ENCODE peak calls at places on chromosomes 6 and 20, in five cellular contexts. S is fibroblast of lung; L is CD8-positive, alpha-beta memory T cell; V is CD8-positive, alpha-beta T cell; J is tibial artery. C is an unnamed sample. For H3K4me1, the result is how much of the 10 kb centered on the place peaks cover.

GRCh38 chr6:53999088-53999755 is 112.0 kb upstream of the MLIP start:
- DNase-seq in S (no peak), V (no peak), J (no peak), L (no peak), C (no peak)

GRCh38 chr6:144064402-144064830 is 31.0 kb downstream of the SF3B5 start:
- DNase-seq in J (peak), V (peak), S (no peak), L (peak), C (no peak)

GRCh38 chr6:1554241-1554880 is 55.4 kb upstream of the FOXC1 start:
- DNase-seq in J (no peak), L (no peak), S (peak), V (no peak), C (no peak)

GRCh38 chr6:120108061-120108795 is 758.7 kb upstream of the MAN1A1 start:
- DNase-seq in J (no peak), L (no peak), S (no peak), V (no peak), C (no peak)

GRCh38 chr20:43914286-43914685 is 366 bp upstream of the TOX2 start:
- DNase-seq in V (peak), J (no peak), L (peak), S (no peak), C (peak)

GRCh38 chr20:19212524-19213502 is at the start of gene SLC24A3:
- DNase-seq in S (peak), J (peak), L (no peak), V (no peak), C (no peak)

GRCh38 chr6:110949679-110950285 is 8.7 kb upstream of the GTF3C6 start:
- DNase-seq in V (no peak), L (peak), J (no peak), S (peak), C (peak)

GRCh38 chr6:47069156-47069555 is 27.0 kb upstream of the ADGRF1 start:
- DNase-seq in L (no peak), V (no peak), J (no peak), S (no peak), C (no peak)

GRCh38 chr6:119116712-119117281 is 38.3 kb upstream of the FAM184A start:
- DNase-seq in V (no peak), L (no peak), J (no peak), S (no peak), C (no peak)

GRCh38 chr6:152110878-152111820 is 303.7 kb downstream of the ESR1 start:
- DNase-seq in J (peak), S (peak), V (no peak), L (no peak), C (no peak)

GRCh38 chr6:109503327-109504224 is 20.6 kb upstream of the ZBTB24 start:
- DNase-seq in S (peak), L (no peak), J (no peak), V (no peak), C (no peak)

GRCh38 chr6:106300944-106301343 is 24.6 kb downstream of the ATG5 start:
- DNase-seq in L (peak), S (peak), J (no peak), V (no peak), C (peak)

GRCh38 chr6:149079911-149080501 is 237.5 kb upstream of the TAB2 start:
- DNase-seq in V (no peak), J (peak), S (peak), L (no peak), C (no peak)

GRCh38 chr6:125377621-125378020 is 75.9 kb upstream of the HDDC2 start:
- DNase-seq in L (no peak), S (peak), V (no peak), J (no peak), C (no peak)

GRCh38 chr6:56004421-56004820 is 129.0 kb upstream of the BMP5 start:
- DNase-seq in J (no peak), S (peak), L (no peak), V (no peak), C (no peak)

GRCh38 chr6:33314943-33315752 is 1.3 kb upstream of the TAPBP start:
- DNase-seq in S (no peak), J (no peak), V (no peak), L (no peak), C (peak)

GRCh38 chr6:100300221-100300736 is 164.4 kb downstream of the SIM1 start:
- DNase-seq in J (no peak), V (no peak), S (peak), L (no peak), C (no peak)

GRCh38 chr20:1945660-1946059 is 48.2 kb downstream of the PDYN start:
- DNase-seq in S (no peak), L (no peak), V (no peak), J (no peak), C (no peak)

GRCh38 chr6:134835998-134836397 is 113.9 kb downstream of the ALDH8A1 start:
- DNase-seq in J (no peak), S (no peak), V (no peak), L (no peak), C (no peak)

GRCh38 chr6:87794922-87795885 is 93.2 kb upstream of the AKIRIN2 start:
- DNase-seq in J (no peak), L (no peak), V (no peak), S (no peak), C (no peak)

GRCh38 chr6:28543671-28544131 is 18.0 kb downstream of the GPX5 start:
- DNase-seq in S (peak), J (no peak), V (peak), L (no peak), C (no peak)

GRCh38 chr6:21595951-21596378 is 2.4 kb downstream of the SOX4 start:
- DNase-seq in S (no peak), V (no peak), L (no peak), J (no peak), C (no peak)

GRCh38 chr20:38143646-38144554 is 21.2 kb downstream of the TGM2 start:
- DNase-seq in S (peak), L (no peak), J (peak), V (no peak), C (no peak)

GRCh38 chr6:56437171-56437900 is 190.0 kb upstream of the COL21A1 start:
- DNase-seq in J (no peak), S (no peak), V (no peak), L (no peak), C (no peak)

GRCh38 chr6:157607317-157608109 is 215.5 kb upstream of the SNX9 start:
- DNase-seq in S (no peak), L (no peak), V (no peak), J (no peak), C (no peak)

DNA sequence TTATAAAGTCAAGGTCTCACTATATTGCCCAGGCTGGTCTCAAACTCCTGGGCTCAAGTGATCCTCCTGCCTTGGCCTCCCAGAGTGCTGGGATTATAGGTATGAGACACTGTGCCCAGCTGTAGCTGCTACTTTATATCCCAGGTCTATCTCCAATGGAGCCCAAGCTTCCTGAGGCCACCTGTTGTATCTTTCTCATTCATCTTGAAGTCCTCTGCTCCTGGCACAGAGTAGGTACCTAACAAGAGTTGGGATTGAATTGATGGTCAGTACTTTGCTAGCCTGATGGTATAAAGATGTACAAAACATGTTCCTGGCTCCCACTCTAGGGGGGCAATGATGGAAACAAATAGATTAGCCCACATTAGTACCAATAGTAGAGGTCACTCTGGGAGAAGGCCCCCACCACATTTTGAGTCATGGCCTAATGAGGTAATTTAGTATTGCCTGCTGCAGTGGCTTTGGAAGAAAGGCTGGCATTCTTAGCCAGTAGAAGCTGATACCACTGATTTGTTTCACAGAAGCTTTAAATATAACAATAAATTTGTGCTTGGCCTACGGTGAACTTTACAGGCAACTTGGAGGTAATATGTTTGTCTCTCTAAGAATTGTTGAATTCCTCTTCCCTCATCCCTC is 5.4 kb downstream of the PTPN1 start:
- DNase-seq in J (no peak), L (no peak), V (no peak), S (no peak), C (no peak)
- H3K4me1 ChIP-seq in J (under half), L (half or more), V (half or more), S (under half), C (half or more)

DNA sequence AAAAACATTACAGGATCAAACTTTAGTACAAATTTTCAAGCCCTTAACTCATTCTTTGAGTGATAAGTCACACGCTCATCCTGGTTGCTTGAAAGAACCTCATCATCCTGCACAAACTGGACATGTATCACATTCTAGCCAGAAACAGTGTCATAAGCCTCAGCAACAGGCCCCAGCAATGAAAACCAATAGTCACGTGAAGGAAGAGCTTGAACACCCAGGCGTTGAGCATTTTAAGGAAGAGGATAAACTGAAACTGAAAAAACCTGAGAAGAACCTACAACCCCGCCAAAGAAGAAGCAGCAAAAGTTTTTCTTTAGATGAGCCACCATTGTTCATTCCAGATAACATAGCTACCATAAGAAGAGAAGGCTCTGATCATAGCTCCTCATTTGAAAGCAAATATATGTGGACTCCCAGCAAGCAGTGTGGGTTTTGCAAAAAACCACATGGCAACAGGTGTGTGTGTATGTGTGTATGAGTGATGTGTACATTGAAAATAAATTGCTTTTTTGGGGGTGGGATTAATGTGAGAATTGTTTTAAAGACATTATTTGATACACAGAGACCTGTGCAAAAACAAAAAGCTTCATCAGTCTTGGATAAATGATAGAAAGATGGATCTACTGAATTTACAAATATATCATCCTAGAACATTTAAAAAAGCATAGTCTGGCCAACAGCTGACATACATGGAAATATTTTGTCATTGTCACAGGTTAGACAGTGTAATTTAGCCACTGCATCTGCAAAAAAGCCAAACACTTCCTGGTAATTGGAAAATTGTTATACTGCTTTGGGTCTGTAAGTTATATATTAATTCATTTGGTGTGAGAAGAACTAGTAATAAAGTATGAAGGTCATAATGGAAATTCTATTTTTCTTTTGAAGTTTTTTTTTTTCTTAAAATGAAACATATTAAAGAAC is 50.1 kb downstream of the PHF3 start:
- DNase-seq in L (no peak), V (no peak), J (no peak), S (no peak), C (no peak)
- H3K4me1 ChIP-seq in L (under half), V (under half), J (under half), S (under half), C (under half)

GRCh38 chr6:3336859-3337515 is 78.2 kb downstream of the PSMG4 start:
- DNase-seq in L (no peak), V (no peak), S (no peak), J (no peak), C (no peak)
- H3K4me1 ChIP-seq in L (under half), V (under half), S (under half), J (under half), C (under half)

DNA sequence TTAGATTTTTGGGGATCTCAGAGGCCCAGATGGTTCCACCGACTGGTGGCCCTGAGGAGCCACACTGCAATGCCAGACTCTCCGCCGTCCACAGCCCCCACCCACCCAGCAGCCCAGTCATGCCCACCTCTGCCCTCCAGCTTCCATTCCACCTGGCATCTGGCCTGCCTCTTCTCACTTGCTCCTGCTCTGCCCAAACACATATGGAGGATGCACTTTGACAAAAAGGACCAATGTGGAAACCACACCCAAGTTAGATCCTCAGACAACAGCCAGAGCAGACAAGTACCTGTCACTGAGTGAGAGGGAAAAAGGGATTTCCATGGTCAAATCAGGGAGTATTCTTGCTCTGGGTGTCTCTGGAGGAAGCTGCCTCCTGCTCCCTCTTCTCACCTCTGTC is 120.6 kb upstream of the NXT1 start:
- DNase-seq in V (no peak), L (no peak), S (no peak), J (no peak), C (no peak)
- H3K4me1 ChIP-seq in V (under half), L (under half), S (under half), J (under half), C (under half)

C was measured in naive thymus-derived CD4-positive, alpha-beta T cell.